ENCODE peak calls at places on chromosomes 1 and 21, in ten cellular contexts. One of them, this sample, is unnamed.

GRCh38 chr1:68103006-68103545 is 52.6 kb upstream of the DIRAS3 start:
- DNase-seq in heart left ventricle: no peak
- DNase-seq in activated CD4-positive, CD25-positive, alpha-beta regulatory T cell treated with anti-CD3 and anti-CD28 coated beads, Interleukin-2, amount 50 U/mL, for 72 hours: no peak
- DNase-seq in activated naive CD4-positive, alpha-beta T cell treated with anti-CD3 and anti-CD28 coated beads for 36 hours: no peak
- DNase-seq in NCI-H1930: peak
- DNase-seq in islet precursor cell: no peak
- DNase-seq in WTC11: no peak
- DNase-seq in mucosa of gallbladder: no peak
- DNase-seq in ACHN: no peak
- DNase-seq in fibroblast of pulmonary artery: peak
- DNase-seq in this sample: peak

GRCh38 chr21:33898546-33898945 is 17.1 kb downstream of the ATP5PO start:
- DNase-seq in activated naive CD4-positive, alpha-beta T cell treated with anti-CD3 and anti-CD28 coated beads for 36 hours: no peak
- DNase-seq in fibroblast of pulmonary artery: no peak
- DNase-seq in NCI-H1930: no peak
- DNase-seq in islet precursor cell: no peak
- DNase-seq in mucosa of gallbladder: no peak
- DNase-seq in WTC11: no peak
- DNase-seq in ACHN: no peak
- DNase-seq in activated CD4-positive, CD25-positive, alpha-beta regulatory T cell treated with anti-CD3 and anti-CD28 coated beads, Interleukin-2, amount 50 U/mL, for 72 hours: no peak
- DNase-seq in heart left ventricle: no peak
- DNase-seq in this sample: no peak

GRCh38 chr1:47996406-47997226 is 569 bp downstream of the TRABD2B start:
- DNase-seq in activated CD4-positive, CD25-positive, alpha-beta regulatory T cell treated with anti-CD3 and anti-CD28 coated beads, Interleukin-2, amount 50 U/mL, for 72 hours: no peak
- DNase-seq in NCI-H1930: no peak
- DNase-seq in heart left ventricle: peak
- DNase-seq in mucosa of gallbladder: no peak
- DNase-seq in ACHN: peak
- DNase-seq in WTC11: peak
- DNase-seq in islet precursor cell: peak
- DNase-seq in fibroblast of pulmonary artery: no peak
- DNase-seq in activated naive CD4-positive, alpha-beta T cell treated with anti-CD3 and anti-CD28 coated beads for 36 hours: no peak
- DNase-seq in this sample: peak

GRCh38 chr21:44428281-44428942 is 26.9 kb upstream of the LRRC3 start:
- DNase-seq in fibroblast of pulmonary artery: no peak
- DNase-seq in islet precursor cell: peak
- DNase-seq in ACHN: peak
- DNase-seq in WTC11: peak
- DNase-seq in activated naive CD4-positive, alpha-beta T cell treated with anti-CD3 and anti-CD28 coated beads for 36 hours: peak
- DNase-seq in mucosa of gallbladder: no peak
- DNase-seq in NCI-H1930: no peak
- DNase-seq in activated CD4-positive, CD25-positive, alpha-beta regulatory T cell treated with anti-CD3 and anti-CD28 coated beads, Interleukin-2, amount 50 U/mL, for 72 hours: peak
- DNase-seq in heart left ventricle: no peak
- DNase-seq in this sample: peak

GRCh38 chr1:2258122-2258812 is 30.1 kb downstream of the SKI start:
- DNase-seq in NCI-H1930: no peak
- DNase-seq in activated CD4-positive, CD25-positive, alpha-beta regulatory T cell treated with anti-CD3 and anti-CD28 coated beads, Interleukin-2, amount 50 U/mL, for 72 hours: no peak
- DNase-seq in mucosa of gallbladder: no peak
- DNase-seq in activated naive CD4-positive, alpha-beta T cell treated with anti-CD3 and anti-CD28 coated beads for 36 hours: peak
- DNase-seq in heart left ventricle: no peak
- DNase-seq in ACHN: no peak
- DNase-seq in islet precursor cell: no peak
- DNase-seq in WTC11: no peak
- DNase-seq in fibroblast of pulmonary artery: no peak
- DNase-seq in this sample: no peak

GRCh38 chr1:111556318-111557037 is 53.0 kb upstream of the ADORA3 start:
- DNase-seq in activated naive CD4-positive, alpha-beta T cell treated with anti-CD3 and anti-CD28 coated beads for 36 hours: peak
- DNase-seq in mucosa of gallbladder: no peak
- DNase-seq in NCI-H1930: no peak
- DNase-seq in WTC11: no peak
- DNase-seq in fibroblast of pulmonary artery: no peak
- DNase-seq in activated CD4-positive, CD25-positive, alpha-beta regulatory T cell treated with anti-CD3 and anti-CD28 coated beads, Interleukin-2, amount 50 U/mL, for 72 hours: no peak
- DNase-seq in ACHN: no peak
- DNase-seq in heart left ventricle: no peak
- DNase-seq in islet precursor cell: no peak
- DNase-seq in this sample: no peak

GRCh38 chr1:156711011-156711817 is 5.8 kb upstream of the CRABP2 start:
- DNase-seq in islet precursor cell: peak
- DNase-seq in mucosa of gallbladder: no peak
- DNase-seq in activated naive CD4-positive, alpha-beta T cell treated with anti-CD3 and anti-CD28 coated beads for 36 hours: no peak
- DNase-seq in heart left ventricle: no peak
- DNase-seq in activated CD4-positive, CD25-positive, alpha-beta regulatory T cell treated with anti-CD3 and anti-CD28 coated beads, Interleukin-2, amount 50 U/mL, for 72 hours: no peak
- DNase-seq in NCI-H1930: no peak
- DNase-seq in WTC11: no peak
- DNase-seq in ACHN: no peak
- DNase-seq in fibroblast of pulmonary artery: no peak
- DNase-seq in this sample: peak

GRCh38 chr21:36403713-36404112 is 18.5 kb downstream of the CHAF1B start:
- DNase-seq in mucosa of gallbladder: no peak
- DNase-seq in islet precursor cell: no peak
- DNase-seq in activated CD4-positive, CD25-positive, alpha-beta regulatory T cell treated with anti-CD3 and anti-CD28 coated beads, Interleukin-2, amount 50 U/mL, for 72 hours: no peak
- DNase-seq in fibroblast of pulmonary artery: no peak
- DNase-seq in ACHN: no peak
- DNase-seq in activated naive CD4-positive, alpha-beta T cell treated with anti-CD3 and anti-CD28 coated beads for 36 hours: no peak
- DNase-seq in WTC11: no peak
- DNase-seq in heart left ventricle: no peak
- DNase-seq in NCI-H1930: no peak
- DNase-seq in this sample: peak

GRCh38 chr1:200894712-200895447 is at the start of gene INAVA:
- DNase-seq in fibroblast of pulmonary artery: no peak
- DNase-seq in heart left ventricle: no peak
- DNase-seq in ACHN: no peak
- DNase-seq in mucosa of gallbladder: peak
- DNase-seq in NCI-H1930: no peak
- DNase-seq in WTC11: no peak
- DNase-seq in activated CD4-positive, CD25-positive, alpha-beta regulatory T cell treated with anti-CD3 and anti-CD28 coated beads, Interleukin-2, amount 50 U/mL, for 72 hours: no peak
- DNase-seq in activated naive CD4-positive, alpha-beta T cell treated with anti-CD3 and anti-CD28 coated beads for 36 hours: no peak
- DNase-seq in islet precursor cell: peak
- DNase-seq in this sample: peak

GRCh38 chr1:85447000-85447943 is 17.7 kb downstream of the DDAH1 start:
- DNase-seq in fibroblast of pulmonary artery: peak
- DNase-seq in activated CD4-positive, CD25-positive, alpha-beta regulatory T cell treated with anti-CD3 and anti-CD28 coated beads, Interleukin-2, amount 50 U/mL, for 72 hours: no peak
- DNase-seq in activated naive CD4-positive, alpha-beta T cell treated with anti-CD3 and anti-CD28 coated beads for 36 hours: no peak
- DNase-seq in heart left ventricle: no peak
- DNase-seq in mucosa of gallbladder: no peak
- DNase-seq in ACHN: no peak
- DNase-seq in islet precursor cell: no peak
- DNase-seq in NCI-H1930: no peak
- DNase-seq in WTC11: no peak
- DNase-seq in this sample: no peak

GRCh38 chr21:34846601-34847112 is 177.9 kb downstream of the CLIC6 start:
- DNase-seq in WTC11: no peak
- DNase-seq in islet precursor cell: peak
- DNase-seq in activated CD4-positive, CD25-positive, alpha-beta regulatory T cell treated with anti-CD3 and anti-CD28 coated beads, Interleukin-2, amount 50 U/mL, for 72 hours: no peak
- DNase-seq in mucosa of gallbladder: no peak
- DNase-seq in activated naive CD4-positive, alpha-beta T cell treated with anti-CD3 and anti-CD28 coated beads for 36 hours: no peak
- DNase-seq in NCI-H1930: no peak
- DNase-seq in ACHN: no peak
- DNase-seq in heart left ventricle: no peak
- DNase-seq in fibroblast of pulmonary artery: peak
- DNase-seq in this sample: peak

GRCh38 chr1:1081311-1082238 is 7.5 kb upstream of the RNF223 start:
- DNase-seq in WTC11: no peak
- DNase-seq in ACHN: no peak
- DNase-seq in mucosa of gallbladder: no peak
- DNase-seq in activated naive CD4-positive, alpha-beta T cell treated with anti-CD3 and anti-CD28 coated beads for 36 hours: peak
- DNase-seq in heart left ventricle: peak
- DNase-seq in NCI-H1930: no peak
- DNase-seq in fibroblast of pulmonary artery: no peak
- DNase-seq in activated CD4-positive, CD25-positive, alpha-beta regulatory T cell treated with anti-CD3 and anti-CD28 coated beads, Interleukin-2, amount 50 U/mL, for 72 hours: peak
- DNase-seq in islet precursor cell: peak
- DNase-seq in this sample: peak

GRCh38 chr1:1183221-1183747 is 9.6 kb downstream of the TTLL10 start:
- DNase-seq in activated naive CD4-positive, alpha-beta T cell treated with anti-CD3 and anti-CD28 coated beads for 36 hours: no peak
- DNase-seq in NCI-H1930: no peak
- DNase-seq in fibroblast of pulmonary artery: no peak
- DNase-seq in activated CD4-positive, CD25-positive, alpha-beta regulatory T cell treated with anti-CD3 and anti-CD28 coated beads, Interleukin-2, amount 50 U/mL, for 72 hours: no peak
- DNase-seq in islet precursor cell: no peak
- DNase-seq in ACHN: no peak
- DNase-seq in WTC11: peak
- DNase-seq in heart left ventricle: no peak
- DNase-seq in mucosa of gallbladder: no peak
- DNase-seq in this sample: peak